ENCODE peak calls at places on chromosomes 16 and 17, in nine cellular contexts. T is activated T-cell treated with anti-CD3 and anti-CD28 coated beads, Interleukin-2, amount 50 U/mL, for 72 hours; S is GM20000; A is HAP-1; J is activated gamma-delta T cell treated with Interleukin-2 at 50 U/mL for 16 hours; R is GM23338; I is naive B cell; M is aorta; V is AG08395. P is an unnamed sample.

GRCh38 chr17:82013341-82013740 is 9.3 kb downstream of the CENPX start:
- DNase-seq in R (no peak), M (peak; percentile 77), V (peak; percentile 71), S (no peak), A (no peak), I (no peak), T (no peak), J (no peak), P (no peak)

GRCh38 chr17:12983986-12984932 is 33.6 kb downstream of the ELAC2 start:
- DNase-seq in R (no peak), A (no peak), T (no peak), M (peak; percentile 90), I (no peak), V (peak; percentile 95), S (no peak), J (no peak), P (peak; percentile 66)

GRCh38 chr16:57807968-57808528 is 5.8 kb upstream of the KIFC3 start:
- DNase-seq in S (peak; percentile 87), J (peak; percentile 63), M (peak; percentile 86), I (no peak), R (peak; percentile 89), A (peak; percentile 87), V (peak; percentile 92), T (peak; percentile 54), P (peak; percentile 95)

GRCh38 chr17:17346428-17347233 is 43.5 kb downstream of the NT5M start:
- DNase-seq in R (no peak), J (no peak), A (peak; percentile 7), M (peak; percentile 41), I (no peak), S (no peak), T (no peak), V (no peak), P (no peak)

GRCh38 chr16:63100082-63100481 is 1063.8 kb upstream of the CDH8 start:
- DNase-seq in A (no peak), V (no peak), M (no peak), S (no peak), R (no peak), J (no peak), I (no peak), T (no peak), P (no peak)

GRCh38 chr17:40075216-40076100 is 12.7 kb downstream of the THRA start:
- DNase-seq in R (peak; percentile 88), M (peak; percentile 86), A (peak; percentile 82), V (peak; percentile 61), S (peak; percentile 74), J (peak; percentile 66), T (peak; percentile 71), I (peak; percentile 64), P (peak; percentile 90)

GRCh38 chr17:37790153-37790552 is 45.3 kb upstream of the HNF1B start:
- DNase-seq in I (no peak), T (no peak), A (no peak), M (no peak), S (no peak), V (no peak), R (no peak), J (no peak), P (peak; percentile 88)

GRCh38 chr16:64990101-64990500 is 131.8 kb downstream of the CDH11 start:
- DNase-seq in T (no peak), A (no peak), R (no peak), I (no peak), S (no peak), M (no peak), J (no peak), V (no peak), P (no peak)

GRCh38 chr16:1060416-1061340 is 11.9 kb upstream of the SSTR5 start:
- DNase-seq in A (no peak), M (no peak), J (no peak), T (no peak), V (no peak), S (no peak), I (no peak), R (no peak), P (no peak)

GRCh38 chr16:79217375-79218011 is 383.0 kb downstream of the MAF start:
- DNase-seq in I (no peak), V (no peak), T (peak; percentile 21), M (no peak), A (no peak), S (no peak), R (no peak), J (no peak), P (no peak)

GRCh38 chr16:58339452-58339938 is 44.7 kb upstream of the PRSS54 start:
- DNase-seq in A (no peak), I (no peak), S (no peak), T (no peak), V (peak; percentile 35), M (no peak), R (peak; percentile 81), J (no peak), P (peak; percentile 71)